ENCODE peak calls at places on chromosomes 12 and 14, in seven cellular contexts. B is GM13976; Y is HTR-8/SVneo; S is AG20443; H is left lung; M is stimulated activated CD4-positive, alpha-beta T cell treated with anti-CD3 and anti-CD28 coated beads, Interleukin-1b, Interleukin-23, amount 100 ng/mL, for 24 hours; R is activated CD4-positive, alpha-beta T cell treated with anti-CD3 and anti-CD28 coated beads, Interleukin-2, amount 10 ng/mL, durations not matched to agents 7 days and 5 days. O is an unnamed sample.

GRCh38 chr12:12376636-12377448 is 20.0 kb downstream of the BORCS5 start:
- DNase-seq in B (peak; percentile 76), M (no peak), H (no peak), S (peak; percentile 71), R (peak; percentile 60), Y (peak; percentile 67), O (peak; percentile 78)

GRCh38 chr12:54701940-54702592 is 53.9 kb upstream of the DCD start:
- DNase-seq in B (peak; percentile 52), R (peak; percentile 55), H (no peak), S (peak; percentile 44), Y (peak; percentile 40), M (no peak), O (peak; percentile 50)

GRCh38 chr12:21478756-21479455 is 22.5 kb downstream of the RECQL start:
- DNase-seq in R (no peak), B (no peak), H (no peak), Y (no peak), S (no peak), M (no peak), O (no peak)

GRCh38 chr14:59787045-59787674 is 83.4 kb downstream of the RTN1 start:
- DNase-seq in R (no peak), B (no peak), M (no peak), S (no peak), H (no peak), Y (no peak), O (no peak)

GRCh38 chr12:3150820-3151590 is 73.8 kb downstream of the TSPAN9 start:
- DNase-seq in S (peak; percentile 71), B (no peak), M (no peak), R (no peak), H (no peak), Y (peak; percentile 65), O (peak; percentile 70)

GRCh38 chr12:7787574-7788315 is 1.5 kb upstream of the NANOG start:
- DNase-seq in H (no peak), M (no peak), Y (no peak), R (no peak), B (no peak), S (peak; percentile 18), O (no peak)

GRCh38 chr12:52582971-52583456 is 9.4 kb upstream of the KRT74 start:
- DNase-seq in B (peak; percentile 77), Y (peak; percentile 86), M (peak; percentile 42), S (peak; percentile 88), R (peak; percentile 76), H (no peak), O (peak; percentile 68)

GRCh38 chr12:50221228-50222008 is 54.2 kb upstream of the CERS5 start:
- DNase-seq in S (peak; percentile 58), M (no peak), Y (no peak), B (peak; percentile 31), R (no peak), H (no peak), O (peak; percentile 93)

GRCh38 chr14:68631058-68631690 is 161.7 kb downstream of the ZFP36L1 start:
- DNase-seq in R (no peak), B (no peak), M (no peak), S (no peak), H (no peak), Y (no peak), O (no peak)

GRCh38 chr14:104385189-104386135 is 194.1 kb upstream of the C14orf180 start:
- DNase-seq in Y (no peak), M (no peak), S (no peak), R (no peak), H (peak; percentile 22), B (peak; percentile 36), O (no peak)

GRCh38 chr14:69963966-69964365 is 84.8 kb downstream of the SMOC1 start:
- DNase-seq in B (no peak), S (no peak), R (no peak), H (no peak), Y (no peak), M (no peak), O (no peak)

GRCh38 chr12:50922820-50923219 is 29.5 kb upstream of the HIGD1C start:
- DNase-seq in S (peak; percentile 56), R (no peak), B (no peak), H (no peak), Y (no peak), M (no peak), O (peak; percentile 41)

GRCh38 chr12:81296556-81297305 is 218.9 kb downstream of the ACSS3 start:
- DNase-seq in S (no peak), Y (no peak), R (no peak), B (no peak), H (no peak), M (no peak), O (peak; percentile 9)

GRCh38 chr14:68104518-68104917 is 284.9 kb downstream of the RAD51B start:
- DNase-seq in B (no peak), S (peak; percentile 62), R (no peak), H (no peak), M (no peak), Y (peak; percentile 71), O (peak; percentile 79)

GRCh38 chr12:29610473-29611174 is 113.1 kb upstream of the OVCH1 start:
- DNase-seq in Y (no peak), R (no peak), B (no peak), H (no peak), S (no peak), M (no peak), O (no peak)

GRCh38 chr12:49338830-49339463 is 2.0 kb upstream of the C1QL4 start:
- DNase-seq in B (no peak), Y (no peak), M (no peak), H (no peak), R (no peak), S (peak; percentile 2), O (no peak)

GRCh38 chr14:76962303-76962660 is 66.2 kb downstream of the IRF2BPL start:
- DNase-seq in B (no peak), R (no peak), H (no peak), M (no peak), Y (no peak), S (no peak), O (no peak)

GRCh38 chr14:45271858-45272537 is 19.0 kb upstream of the MIS18BP1 start:
- DNase-seq in H (no peak), R (no peak), S (no peak), B (no peak), M (no peak), Y (no peak), O (no peak)

GRCh38 chr12:57489157-57489641 is 1.3 kb downstream of the MARS1 start:
- DNase-seq in B (no peak), Y (no peak), S (no peak), M (no peak), H (no peak), R (no peak), O (peak; percentile 45)

GRCh38 chr12:11675952-11676505 is 26.6 kb downstream of the ETV6 start:
- DNase-seq in M (no peak), S (no peak), Y (no peak), R (no peak), H (no peak), B (no peak), O (no peak)

GRCh38 chr12:124399622-124400021 is 104.7 kb downstream of the RFLNA start:
- DNase-seq in M (peak; percentile 25), Y (no peak), R (peak; percentile 24), B (peak; percentile 79), S (peak; percentile 62), H (no peak), O (peak; percentile 43)

GRCh38 chr12:91778938-91779400 is 366.7 kb downstream of the BTG1 start:
- DNase-seq in R (peak; percentile 39), B (peak; percentile 47), H (no peak), S (peak; percentile 76), Y (peak; percentile 68), M (no peak), O (peak; percentile 92)

GRCh38 chr12:132163041-132163910 is 19.0 kb downstream of the NOC4L start:
- DNase-seq in B (no peak), M (no peak), H (no peak), R (no peak), S (no peak), Y (no peak), O (no peak)

GRCh38 chr14:33210304-33210703 is 271.6 kb downstream of the NPAS3 start:
- DNase-seq in Y (no peak), M (no peak), H (no peak), B (no peak), S (peak; percentile 21), R (no peak), O (peak; percentile 21)

GRCh38 chr14:71114580-71114979 is 207.3 kb downstream of the PCNX1 start:
- DNase-seq in M (no peak), S (no peak), Y (no peak), R (no peak), B (no peak), H (no peak), O (no peak)

GRCh38 chr12:107207931-107208515 is 114.7 kb upstream of the CRY1 start:
- DNase-seq in R (no peak), Y (peak; percentile 59), M (no peak), S (no peak), H (no peak), B (no peak), O (peak; percentile 44)

GRCh38 chr12:127670796-127671195 is 596.2 kb upstream of the TMEM132C start:
- DNase-seq in Y (no peak), R (no peak), S (no peak), H (no peak), M (no peak), B (no peak), O (no peak)

GRCh38 chr14:93337143-93337753 is 4.4 kb upstream of the BTBD7 start:
- DNase-seq in M (no peak), B (no peak), S (no peak), R (no peak), Y (no peak), H (no peak), O (no peak)

GRCh38 chr12:53236443-53237111 is 4.6 kb upstream of the RARG start:
- DNase-seq in H (no peak), Y (no peak), M (no peak), R (no peak), B (no peak), S (no peak), O (no peak)

GRCh38 chr12:32727237-32727636 is 28.5 kb downstream of the YARS2 start:
- DNase-seq in Y (no peak), B (no peak), H (no peak), R (no peak), S (no peak), M (no peak), O (no peak)

GRCh38 chr12:89756638-89757321 is 48.1 kb upstream of the ATP2B1 start:
- DNase-seq in H (no peak), S (peak; percentile 86), Y (peak; percentile 84), R (peak; percentile 37), M (no peak), B (peak; percentile 79), O (peak; percentile 98)

GRCh38 chr12:8226355-8226754 is 1.1 kb downstream of the FAM90A1 start:
- DNase-seq in B (no peak), H (no peak), S (no peak), R (no peak), M (no peak), Y (no peak), O (no peak)

GRCh38 chr12:47095446-47096236 is 15.9 kb upstream of the AMIGO2 start:
- DNase-seq in S (peak; percentile 41), Y (peak; percentile 51), B (no peak), H (no peak), R (no peak), M (no peak), O (peak; percentile 94)

GRCh38 chr14:84420236-84420635 is 1109.7 kb upstream of the FLRT2 start:
- DNase-seq in B (no peak), M (no peak), R (no peak), H (no peak), S (no peak), Y (peak; percentile 14), O (no peak)

GRCh38 chr12:52442600-52443061 is 8.5 kb upstream of the KRT75 start:
- DNase-seq in S (peak; percentile 78), B (peak; percentile 3), M (no peak), R (no peak), Y (peak; percentile 84), H (no peak), O (peak; percentile 97)

GRCh38 chr12:115320451-115320850 is 636.5 kb upstream of the TBX3 start:
- DNase-seq in R (no peak), M (no peak), H (no peak), S (no peak), B (no peak), Y (no peak), O (no peak)

GRCh38 chr12:24533953-24534352 is 414.9 kb downstream of the BCAT1 start:
- DNase-seq in M (no peak), Y (no peak), B (no peak), H (no peak), S (no peak), R (no peak), O (no peak)